ENCODE peak calls at places on chromosomes 13 and 19, in eight cellular contexts. One of them, this sample, is unnamed.

GRCh38 chr13:24495151-24495729 is 17.3 kb downstream of the PARP4 start:
- DNase-seq in K562: no peak
- DNase-seq in endothelial cell of umbilical vein: no peak
- DNase-seq in A549: no peak
- DNase-seq in H1: no peak
- DNase-seq in GM12878: no peak
- DNase-seq in HCT116: no peak
- DNase-seq in HepG2: no peak
- DNase-seq in this sample: no peak

GRCh38 chr19:11164879-11165406 is 9.4 kb upstream of the SPC24 start:
- DNase-seq in K562: no peak
- DNase-seq in HepG2: no peak
- DNase-seq in endothelial cell of umbilical vein: peak; percentile 51
- DNase-seq in HCT116: no peak
- DNase-seq in A549: no peak
- DNase-seq in GM12878: no peak
- DNase-seq in H1: no peak
- DNase-seq in this sample: no peak

GRCh38 chr13:27309967-27310598 is 39.5 kb downstream of the RASL11A start:
- DNase-seq in endothelial cell of umbilical vein: no peak
- DNase-seq in HepG2: no peak
- DNase-seq in HCT116: peak; percentile 56
- DNase-seq in H1: no peak
- DNase-seq in A549: no peak
- DNase-seq in K562: no peak
- DNase-seq in GM12878: no peak
- DNase-seq in this sample: no peak

GRCh38 chr19:54502518-54503048 is at the start of gene LAIR2:
- DNase-seq in HepG2: no peak
- DNase-seq in GM12878: no peak
- DNase-seq in K562: no peak
- DNase-seq in A549: no peak
- DNase-seq in endothelial cell of umbilical vein: no peak
- DNase-seq in HCT116: no peak
- DNase-seq in H1: no peak
- DNase-seq in this sample: no peak

GRCh38 chr19:7672522-7672921 is 3.7 kb downstream of the RETN start:
- DNase-seq in HepG2: no peak
- DNase-seq in endothelial cell of umbilical vein: no peak
- DNase-seq in A549: no peak
- DNase-seq in HCT116: no peak
- DNase-seq in GM12878: no peak
- DNase-seq in H1: no peak
- DNase-seq in K562: no peak
- DNase-seq in this sample: no peak

GRCh38 chr19:35563207-35563829 is at the start of gene ATP4A:
- DNase-seq in GM12878: no peak
- DNase-seq in A549: no peak
- DNase-seq in HepG2: no peak
- DNase-seq in HCT116: no peak
- DNase-seq in H1: no peak
- DNase-seq in endothelial cell of umbilical vein: no peak
- DNase-seq in K562: no peak
- DNase-seq in this sample: no peak

GRCh38 chr13:111488466-111489132 is 168.2 kb downstream of the TEX29 start:
- DNase-seq in A549: no peak
- DNase-seq in HCT116: no peak
- DNase-seq in K562: no peak
- DNase-seq in HepG2: no peak
- DNase-seq in endothelial cell of umbilical vein: no peak
- DNase-seq in H1: no peak
- DNase-seq in GM12878: no peak
- DNase-seq in this sample: no peak

GRCh38 chr13:69912576-69913074 is 195.0 kb upstream of the ATXN8OS start:
- DNase-seq in K562: no peak
- DNase-seq in HCT116: no peak
- DNase-seq in GM12878: no peak
- DNase-seq in H1: no peak
- DNase-seq in A549: no peak
- DNase-seq in endothelial cell of umbilical vein: no peak
- DNase-seq in HepG2: no peak
- DNase-seq in this sample: no peak

GRCh38 chr13:32639502-32640105 is 53.4 kb downstream of the PDS5B start:
- DNase-seq in K562: peak; percentile 13
- DNase-seq in endothelial cell of umbilical vein: peak; percentile 67
- DNase-seq in GM12878: peak; percentile 15
- DNase-seq in H1: no peak
- DNase-seq in HCT116: peak; percentile 43
- DNase-seq in HepG2: peak; percentile 50
- DNase-seq in A549: peak; percentile 17
- DNase-seq in this sample: peak; percentile 74

GRCh38 chr19:54084410-54084809 is 3.2 kb upstream of the TARM1 start:
- DNase-seq in A549: no peak
- DNase-seq in H1: no peak
- DNase-seq in endothelial cell of umbilical vein: no peak
- DNase-seq in HCT116: no peak
- DNase-seq in K562: no peak
- DNase-seq in GM12878: no peak
- DNase-seq in HepG2: no peak
- DNase-seq in this sample: no peak

GRCh38 chr13:102904408-102904862 is 58.6 kb downstream of the ERCC5 start:
- DNase-seq in HCT116: no peak
- DNase-seq in H1: no peak
- DNase-seq in GM12878: no peak
- DNase-seq in HepG2: no peak
- DNase-seq in A549: no peak
- DNase-seq in endothelial cell of umbilical vein: no peak
- DNase-seq in K562: no peak
- DNase-seq in this sample: no peak

GRCh38 chr13:30832377-30832776 is 73.7 kb upstream of the MEDAG start:
- DNase-seq in H1: no peak
- DNase-seq in K562: no peak
- DNase-seq in HepG2: no peak
- DNase-seq in GM12878: no peak
- DNase-seq in endothelial cell of umbilical vein: no peak
- DNase-seq in A549: no peak
- DNase-seq in HCT116: no peak
- DNase-seq in this sample: no peak

DNA sequence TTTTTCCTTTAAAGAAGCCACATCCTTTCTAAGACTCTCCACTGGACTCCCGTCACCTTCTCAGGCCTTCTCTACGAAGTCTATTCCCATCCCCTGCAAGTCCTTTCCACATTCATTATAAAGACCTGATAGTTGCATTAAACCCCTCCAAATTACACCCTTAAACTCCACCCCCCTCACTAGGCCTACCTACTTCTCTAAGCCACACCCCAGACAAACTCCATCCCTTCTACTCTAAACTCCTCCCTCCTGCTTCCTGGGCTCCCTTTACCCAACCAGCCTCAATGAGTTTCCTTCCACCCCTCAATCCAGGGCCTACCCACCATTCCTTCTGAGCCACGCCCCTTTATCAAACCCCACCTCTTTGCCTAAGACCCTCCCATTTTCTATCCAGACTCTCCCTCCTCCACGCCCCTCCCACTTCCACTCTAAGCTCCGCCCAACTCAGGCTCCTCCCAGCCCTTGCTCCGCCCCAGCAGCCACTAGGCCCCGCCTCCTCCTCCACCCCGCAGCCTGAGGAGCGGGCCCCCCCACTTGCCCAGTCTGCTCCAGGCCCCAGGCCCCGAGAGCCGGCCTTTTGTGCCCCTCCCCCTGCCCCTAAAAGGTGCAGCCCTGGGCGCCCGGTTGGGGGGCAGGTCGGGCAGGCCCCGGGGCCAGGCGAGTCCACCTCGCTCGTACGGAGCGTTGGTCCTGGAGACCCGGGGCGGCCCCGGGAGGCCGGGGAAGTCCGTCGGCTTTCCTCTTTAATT is 424 bp downstream of the FIZ1 start:
- DNase-seq in A549: peak; percentile 91
- DNase-seq in HepG2: peak; percentile 90
- DNase-seq in GM12878: peak; percentile 82
- DNase-seq in HCT116: peak; percentile 98
- DNase-seq in H1: peak; percentile 99
- DNase-seq in K562: peak; percentile 90
- DNase-seq in endothelial cell of umbilical vein: peak; percentile 96
- DNase-seq in this sample: peak; percentile 91
- TF ChIP-seq POLR2A in A549: no peak
- TF ChIP-seq POLR2A in HepG2: peak; percentile 18
- TF ChIP-seq POLR2A in GM12878: peak; percentile 50
- TF ChIP-seq POLR2A in HCT116: no peak
- TF ChIP-seq POLR2A in H1: peak; percentile 71
- TF ChIP-seq POLR2A in K562: peak; percentile 88
- TF ChIP-seq POLR2A in endothelial cell of umbilical vein: no peak
- TF ChIP-seq POLR2A in this sample: no peak

GRCh38 chr13:99693351-99693750 is 192.1 kb downstream of the TM9SF2 start:
- DNase-seq in HCT116: no peak
- DNase-seq in endothelial cell of umbilical vein: no peak
- DNase-seq in HepG2: no peak
- DNase-seq in K562: no peak
- DNase-seq in GM12878: no peak
- DNase-seq in A549: no peak
- DNase-seq in H1: no peak
- DNase-seq in this sample: no peak
- TF ChIP-seq MAX in HCT116: no peak
- TF ChIP-seq MAX in endothelial cell of umbilical vein: no peak
- TF ChIP-seq MAX in HepG2: no peak
- TF ChIP-seq MAX in K562: no peak
- TF ChIP-seq MAX in GM12878: no peak
- TF ChIP-seq MAX in A549: no peak
- TF ChIP-seq MAX in H1: no peak
- TF ChIP-seq MAX in this sample: no peak

GRCh38 chr19:719081-719512 is 10.4 kb downstream of the PALM start:
- DNase-seq in GM12878: no peak
- DNase-seq in HCT116: no peak
- DNase-seq in A549: no peak
- DNase-seq in HepG2: peak; percentile 39
- DNase-seq in endothelial cell of umbilical vein: no peak
- DNase-seq in K562: peak; percentile 49
- DNase-seq in H1: peak; percentile 60
- DNase-seq in this sample: peak; percentile 45
- TF ChIP-seq POLR2A in GM12878: no peak
- TF ChIP-seq POLR2A in HCT116: no peak
- TF ChIP-seq POLR2A in A549: no peak
- TF ChIP-seq POLR2A in HepG2: no peak
- TF ChIP-seq POLR2A in endothelial cell of umbilical vein: no peak
- TF ChIP-seq POLR2A in K562: no peak
- TF ChIP-seq POLR2A in H1: no peak
- TF ChIP-seq POLR2A in this sample: no peak

GRCh38 chr13:49272296-49272695 is 24.6 kb downstream of the CDADC1 start:
- DNase-seq in endothelial cell of umbilical vein: no peak
- DNase-seq in H1: no peak
- DNase-seq in A549: no peak
- DNase-seq in HepG2: no peak
- DNase-seq in GM12878: no peak
- DNase-seq in K562: no peak
- DNase-seq in HCT116: no peak
- DNase-seq in this sample: no peak
- TF ChIP-seq MAX in endothelial cell of umbilical vein: no peak
- TF ChIP-seq MAX in H1: no peak
- TF ChIP-seq MAX in A549: no peak
- TF ChIP-seq MAX in HepG2: no peak
- TF ChIP-seq MAX in GM12878: no peak
- TF ChIP-seq MAX in K562: no peak
- TF ChIP-seq MAX in HCT116: no peak
- TF ChIP-seq MAX in this sample: no peak

GRCh38 chr19:6064016-6064702 is 46.1 kb downstream of the RFX2 start:
- DNase-seq in HCT116: no peak
- DNase-seq in K562: no peak
- DNase-seq in HepG2: no peak
- DNase-seq in endothelial cell of umbilical vein: no peak
- DNase-seq in A549: no peak
- DNase-seq in GM12878: no peak
- DNase-seq in H1: no peak
- DNase-seq in this sample: no peak
- TF ChIP-seq POLR2A in HCT116: no peak
- TF ChIP-seq POLR2A in K562: no peak
- TF ChIP-seq POLR2A in HepG2: no peak
- TF ChIP-seq POLR2A in endothelial cell of umbilical vein: no peak
- TF ChIP-seq POLR2A in A549: no peak
- TF ChIP-seq POLR2A in GM12878: no peak
- TF ChIP-seq POLR2A in H1: no peak
- TF ChIP-seq POLR2A in this sample: no peak

GRCh38 chr13:44955421-44955820 is 33.9 kb downstream of the NUFIP1 start:
- DNase-seq in K562: no peak
- DNase-seq in GM12878: no peak
- DNase-seq in endothelial cell of umbilical vein: no peak
- DNase-seq in HepG2: no peak
- DNase-seq in H1: no peak
- DNase-seq in A549: no peak
- DNase-seq in HCT116: no peak
- DNase-seq in this sample: no peak
- TF ChIP-seq MAX in K562: no peak
- TF ChIP-seq MAX in GM12878: no peak
- TF ChIP-seq MAX in endothelial cell of umbilical vein: no peak
- TF ChIP-seq MAX in HepG2: no peak
- TF ChIP-seq MAX in H1: no peak
- TF ChIP-seq MAX in A549: no peak
- TF ChIP-seq MAX in HCT116: no peak
- TF ChIP-seq MAX in this sample: no peak

GRCh38 chr13:50081899-50082425 is 66.7 kb downstream of the KCNRG start:
- DNase-seq in HepG2: peak; percentile 96
- DNase-seq in GM12878: peak; percentile 100
- DNase-seq in H1: peak; percentile 98
- DNase-seq in HCT116: peak; percentile 98
- DNase-seq in endothelial cell of umbilical vein: peak; percentile 100
- DNase-seq in K562: peak; percentile 87
- DNase-seq in A549: peak; percentile 75
- DNase-seq in this sample: peak; percentile 99

GRCh38 chr13:50080856-50081105 is 65.5 kb downstream of the KCNRG start:
- DNase-seq in HepG2: no peak
- DNase-seq in HCT116: no peak
- DNase-seq in endothelial cell of umbilical vein: peak; percentile 59
- DNase-seq in A549: no peak
- DNase-seq in K562: no peak
- DNase-seq in GM12878: no peak
- DNase-seq in H1: no peak
- DNase-seq in this sample: no peak

GRCh38 chr13:50082426-50083283 is 67.4 kb downstream of the KCNRG start:
- DNase-seq in K562: peak; percentile 39
- DNase-seq in HepG2: peak; percentile 94
- DNase-seq in A549: peak; percentile 82
- DNase-seq in HCT116: peak; percentile 79
- DNase-seq in H1: peak; percentile 62
- DNase-seq in GM12878: peak; percentile 62
- DNase-seq in endothelial cell of umbilical vein: peak; percentile 83
- DNase-seq in this sample: peak; percentile 94

GRCh38 chr13:50080158-50080855 is 65.1 kb downstream of the KCNRG start:
- DNase-seq in K562: peak; percentile 22
- DNase-seq in H1: no peak
- DNase-seq in HCT116: no peak
- DNase-seq in HepG2: peak; percentile 23
- DNase-seq in GM12878: no peak
- DNase-seq in A549: no peak
- DNase-seq in endothelial cell of umbilical vein: peak; percentile 63
- DNase-seq in this sample: peak; percentile 73

GRCh38 chr13:50081106-50081898 is 66.1 kb downstream of the KCNRG start:
- DNase-seq in H1: peak; percentile 76
- DNase-seq in HCT116: no peak
- DNase-seq in HepG2: no peak
- DNase-seq in A549: no peak
- DNase-seq in GM12878: no peak
- DNase-seq in K562: peak; percentile 45
- DNase-seq in endothelial cell of umbilical vein: peak; percentile 53
- DNase-seq in this sample: peak; percentile 75
- TF ChIP-seq POLR2A in H1: peak; percentile 19
- TF ChIP-seq POLR2A in HCT116: no peak
- TF ChIP-seq POLR2A in HepG2: no peak
- TF ChIP-seq POLR2A in A549: peak; percentile 17
- TF ChIP-seq POLR2A in GM12878: peak; percentile 67
- TF ChIP-seq POLR2A in K562: no peak
- TF ChIP-seq POLR2A in endothelial cell of umbilical vein: peak; percentile 41
- TF ChIP-seq POLR2A in this sample: no peak